ENCODE peak calls at places on chromosomes 11 and 22, in five cellular contexts. Q, K, M, G and H are unnamed samples.

GRCh38 chr11:6579681-6580080 is 23.7 kb downstream of the RRP8 start:
- DNase-seq in Q (no peak), K (no peak), M (no peak), G (no peak), H (no peak)

GRCh38 chr11:17894929-17895658 is 117.8 kb downstream of the SERGEF start:
- DNase-seq in Q (no peak), K (no peak), M (no peak), G (no peak), H (no peak)

GRCh38 chr22:21646608-21647590 is 4.8 kb downstream of the SDF2L1 start:
- DNase-seq in Q (peak; percentile 66), K (peak; percentile 63), M (peak; percentile 78), G (peak; percentile 87), H (peak; percentile 69)

GRCh38 chr11:23679041-23679440 is 817.8 kb upstream of the LUZP2 start:
- DNase-seq in Q (no peak), K (no peak), M (no peak), G (no peak), H (no peak)

GRCh38 chr11:10628506-10629236 is 60.2 kb upstream of the LYVE1 start:
- DNase-seq in Q (no peak), K (no peak), M (no peak), G (no peak), H (no peak)

GRCh38 chr11:10607462-10607861 is 39.0 kb upstream of the LYVE1 start:
- DNase-seq in Q (no peak), K (no peak), M (no peak), G (no peak), H (no peak)

GRCh38 chr11:15035283-15035682 is 38.1 kb upstream of the CALCB start:
- DNase-seq in Q (no peak), K (no peak), M (no peak), G (no peak), H (no peak)

GRCh38 chr22:50307891-50308596 is 598 bp upstream of the PLXNB2 start:
- DNase-seq in Q (no peak), K (no peak), M (no peak), G (no peak), H (peak; percentile 87)

GRCh38 chr22:18950141-18950540 is 14.0 kb upstream of the PRODH start:
- DNase-seq in Q (no peak), K (no peak), M (no peak), G (no peak), H (no peak)

GRCh38 chr22:31341386-31342088 is 4.6 kb downstream of the PATZ1 start:
- DNase-seq in Q (no peak), K (no peak), M (no peak), G (no peak), H (no peak)

GRCh38 chr11:108854366-108854765 is 189.5 kb downstream of the DDX10 start:
- DNase-seq in Q (no peak), K (no peak), M (no peak), G (peak; percentile 36), H (no peak)

GRCh38 chr11:108253176-108253575 is 30.3 kb downstream of the ATM start:
- DNase-seq in Q (no peak), K (no peak), M (no peak), G (peak; percentile 41), H (no peak)

GRCh38 chr11:70036971-70037882 is 40.9 kb upstream of the ANO1 start:
- DNase-seq in Q (no peak), K (no peak), M (no peak), G (no peak), H (no peak)

GRCh38 chr11:6633422-6634408 is 14.5 kb upstream of the TPP1 start:
- DNase-seq in Q (no peak), K (no peak), M (no peak), G (no peak), H (peak; percentile 19)

GRCh38 chr22:25656724-25657123 is 85.3 kb upstream of the MYO18B start:
- DNase-seq in Q (no peak), K (no peak), M (no peak), G (no peak), H (no peak)

GRCh38 chr11:130592056-130592455 is 143.6 kb downstream of the ADAMTS15 start:
- DNase-seq in Q (no peak), K (no peak), M (no peak), G (peak; percentile 52), H (no peak)

GRCh38 chr11:1341928-1342524 is 32.6 kb upstream of the TOLLIP start:
- DNase-seq in Q (no peak), K (no peak), M (no peak), G (peak; percentile 36), H (no peak)

GRCh38 chr11:64415286-64415685 is 56.3 kb downstream of the RPS6KA4 start:
- DNase-seq in Q (no peak), K (no peak), M (peak; percentile 33), G (no peak), H (no peak)

GRCh38 chr11:116646191-116646590 is 126.6 kb downstream of the BUD13 start:
- DNase-seq in Q (no peak), K (no peak), M (no peak), G (no peak), H (no peak)

GRCh38 chr11:32310218-32310601 is 125.1 kb downstream of the WT1 start:
- DNase-seq in Q (no peak), K (no peak), M (no peak), G (no peak), H (no peak)

GRCh38 chr22:33221566-33221965 is 163.4 kb upstream of the SYN3 start:
- DNase-seq in Q (no peak), K (no peak), M (no peak), G (no peak), H (no peak)

GRCh38 chr11:104332110-104332509 is 168.2 kb upstream of the PDGFD start:
- DNase-seq in Q (peak; percentile 32), K (no peak), M (peak; percentile 31), G (no peak), H (no peak)

GRCh38 chr22:44359496-44360110 is 46.9 kb upstream of the SHISAL1 start:
- DNase-seq in Q (no peak), K (no peak), M (no peak), G (no peak), H (peak; percentile 26)

GRCh38 chr22:44361391-44362126 is 48.8 kb upstream of the SHISAL1 start:
- DNase-seq in Q (no peak), K (no peak), M (no peak), G (no peak), H (no peak)

GRCh38 chr22:44362249-44363040 is 49.7 kb upstream of the SHISAL1 start:
- DNase-seq in Q (no peak), K (no peak), M (no peak), G (no peak), H (no peak)

GRCh38 chr22:44360306-44360685 is 47.5 kb upstream of the SHISAL1 start:
- DNase-seq in Q (no peak), K (no peak), M (no peak), G (no peak), H (peak; percentile 30)

DNA sequence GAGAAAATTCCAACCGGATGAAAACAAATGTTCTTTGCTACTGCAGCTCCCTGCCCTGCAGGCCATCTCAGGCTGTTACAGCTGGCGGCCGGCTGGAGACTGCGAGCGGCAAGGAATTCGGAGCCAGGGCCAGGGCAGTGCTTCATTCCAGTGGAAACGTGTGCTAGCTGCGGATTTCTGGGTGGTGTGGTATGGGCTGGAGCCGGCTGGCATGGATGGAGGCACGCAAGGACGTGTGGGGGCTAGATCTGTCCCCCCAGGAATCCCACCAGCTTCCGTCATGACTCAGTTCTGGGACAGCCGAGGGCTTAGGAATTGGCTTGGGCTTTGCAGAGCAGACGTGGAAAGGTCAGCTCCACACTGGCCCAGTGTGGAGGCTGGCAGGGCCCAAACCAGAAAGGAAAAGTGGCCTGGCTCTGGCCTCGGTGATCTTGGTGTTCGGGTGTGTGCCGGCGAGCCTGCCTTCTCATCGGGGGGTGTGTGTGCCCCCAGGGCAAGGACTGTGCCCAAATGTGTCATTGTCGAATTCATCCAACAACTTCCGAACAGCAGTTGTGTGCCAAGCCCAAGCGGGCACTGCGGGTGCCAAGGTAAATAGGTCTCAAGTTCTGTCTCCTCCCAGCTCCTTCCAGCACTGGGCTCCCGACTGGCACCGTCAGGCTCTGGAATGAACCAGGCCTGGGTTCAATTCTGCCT is 48.1 kb upstream of the SHISAL1 start:
- DNase-seq in Q (no peak), K (peak; percentile 93), M (no peak), G (peak; percentile 40), H (no peak)
- TF ChIP-seq CTCF in Q (no peak), K (peak; percentile 44), M (no peak), G (peak; percentile 36), H (no peak)

GRCh38 chr11:76677010-76677771 is 6.6 kb upstream of the LRRC32 start:
- DNase-seq in Q (no peak), K (no peak), M (no peak), G (no peak), H (no peak)
- TF ChIP-seq CTCF in Q (no peak), K (no peak), M (no peak), G (no peak), H (no peak)

GRCh38 chr11:62980133-62980760 is 4.5 kb downstream of the SLC22A6 start:
- DNase-seq in Q (no peak), K (no peak), M (peak; percentile 50), G (peak; percentile 24), H (no peak)

GRCh38 chr11:62976109-62976508 is 8.7 kb downstream of the SLC22A6 start:
- DNase-seq in Q (peak; percentile 31), K (no peak), M (no peak), G (no peak), H (no peak)

DNA sequence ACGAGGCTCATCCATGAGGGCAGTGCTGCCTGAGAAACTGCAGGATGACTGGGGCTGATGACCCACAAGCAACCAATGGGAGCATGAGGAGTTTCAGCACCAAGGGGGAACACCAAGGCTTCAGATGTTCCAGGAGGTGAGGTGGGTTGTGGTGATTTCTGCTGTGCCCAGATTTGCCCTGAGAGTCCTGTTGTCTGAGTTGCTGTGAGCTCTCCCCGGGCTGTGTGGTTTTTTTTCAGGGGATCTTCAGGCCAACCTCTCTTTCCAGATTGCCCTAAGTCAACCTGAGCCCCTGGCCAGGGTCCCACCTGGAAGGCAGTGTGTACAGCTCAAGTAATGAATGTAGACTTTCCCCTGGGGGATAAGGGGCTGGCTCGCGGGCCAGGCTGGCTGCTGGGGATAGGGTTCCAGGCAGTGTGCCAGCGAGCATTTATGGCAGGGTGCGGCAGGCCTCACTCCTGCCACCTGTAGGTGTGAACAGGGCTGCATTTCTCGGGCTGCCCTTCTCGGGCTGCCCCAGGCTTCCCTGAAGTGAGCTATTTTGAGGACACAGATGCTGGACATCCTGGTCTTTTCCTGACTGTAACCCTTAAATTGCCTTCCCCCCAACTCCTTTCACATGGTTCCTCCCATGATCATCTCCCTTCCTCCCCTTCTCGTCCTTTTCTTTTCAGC is 9.8 kb downstream of the SLC22A6 start:
- DNase-seq in Q (peak; percentile 36), K (no peak), M (peak; percentile 54), G (peak; percentile 3), H (peak; percentile 85)
- TF ChIP-seq CTCF in Q (peak; percentile 73), K (peak; percentile 16), M (peak; percentile 56), G (peak; percentile 30), H (peak; percentile 62)

DNA sequence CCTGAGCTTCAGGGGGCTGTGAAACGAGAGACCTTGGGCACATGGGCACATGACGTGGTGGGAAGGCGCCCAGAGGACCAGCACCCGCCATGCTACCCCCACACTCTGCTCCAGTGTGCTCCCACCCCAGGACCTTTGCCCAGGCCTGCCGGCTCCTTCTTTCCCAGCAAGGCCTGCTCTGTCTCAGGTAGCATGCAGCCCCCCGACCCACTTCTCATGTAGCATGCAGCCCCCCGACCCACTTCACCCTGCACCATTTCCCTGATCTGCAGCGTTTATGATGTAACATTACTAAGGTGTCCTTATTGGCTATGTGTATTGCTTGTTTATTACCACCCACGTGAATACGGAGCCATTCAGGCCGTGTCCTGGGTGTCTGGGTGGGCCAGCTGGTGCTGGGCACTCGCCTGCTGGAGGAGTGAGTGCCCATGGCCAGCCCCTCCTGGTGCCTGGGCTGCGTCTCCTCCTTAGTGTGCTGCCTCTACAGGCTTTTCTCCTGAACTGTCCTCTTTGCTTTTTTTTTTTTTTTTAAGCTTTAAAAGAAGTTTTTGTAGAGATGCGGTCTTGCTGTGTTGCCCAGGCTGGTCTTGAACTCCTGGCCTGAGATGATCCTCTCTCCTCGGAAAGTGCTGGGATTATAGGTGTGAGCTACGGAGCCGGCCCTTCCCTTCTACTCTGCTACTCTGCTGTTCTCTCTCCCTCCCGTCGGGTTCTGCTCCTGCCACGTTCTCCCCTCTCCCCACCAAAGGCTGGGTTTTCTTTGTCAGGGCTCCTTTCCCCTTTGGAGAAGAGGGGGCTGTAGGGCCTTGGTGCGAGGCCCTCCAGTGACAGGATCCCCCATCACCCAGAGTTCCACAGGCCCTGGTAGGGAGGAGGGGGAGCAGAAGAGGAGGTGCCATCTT is 29.4 kb downstream of the LRP5 start:
- DNase-seq in Q (no peak), K (no peak), M (no peak), G (no peak), H (no peak)
- TF ChIP-seq CTCF in Q (no peak), K (no peak), M (no peak), G (no peak), H (no peak)